ENCODE peak calls at places on chromosomes 7 and 10, in seven cellular contexts. A, Y, R, D, G, F and K are unnamed samples. For H3K4me1, the result is how much of the 10 kb centered on the place peaks cover.

GRCh38 chr7:103794424-103794823 is 195.0 kb downstream of the RELN start:
- DNase-seq in A (no peak), Y (no peak), R (no peak), D (no peak), G (no peak), F (no peak), K (no peak)

GRCh38 chr10:112490543-112490942 is 43.5 kb downstream of the VTI1A start:
- DNase-seq in A (peak), Y (no peak), R (no peak), D (no peak), G (peak), F (no peak), K (no peak)

GRCh38 chr10:108392286-108392685 is 1227.8 kb upstream of the SORCS1 start:
- DNase-seq in A (no peak), Y (no peak), R (no peak), D (no peak), G (no peak), F (peak), K (no peak)

GRCh38 chr10:133213641-133214467 is 16.2 kb upstream of the UTF1 start:
- DNase-seq in A (no peak), Y (peak), R (no peak), D (no peak), G (no peak), F (no peak), K (no peak)

GRCh38 chr10:58268454-58268945 is 462 bp upstream of the CISD1 start:
- DNase-seq in A (no peak), Y (no peak), R (no peak), D (no peak), G (no peak), F (no peak), K (no peak)

GRCh38 chr10:117755615-117756014 is 213.1 kb downstream of the EMX2 start:
- DNase-seq in A (no peak), Y (no peak), R (no peak), D (no peak), G (no peak), F (no peak), K (no peak)

GRCh38 chr10:110510086-110510485 is 12.4 kb downstream of the DUSP5 start:
- DNase-seq in A (no peak), Y (no peak), R (no peak), D (no peak), G (no peak), F (no peak), K (no peak)

GRCh38 chr7:140084972-140085371 is 22.2 kb upstream of the PARP12 start:
- DNase-seq in A (no peak), Y (no peak), R (no peak), D (no peak), G (no peak), F (no peak), K (no peak)

GRCh38 chr10:95422196-95422595 is 131.4 kb upstream of the PDLIM1 start:
- DNase-seq in A (no peak), Y (no peak), R (no peak), D (no peak), G (no peak), F (no peak), K (no peak)

GRCh38 chr10:6101181-6101580 is 12.3 kb downstream of the RBM17 start:
- DNase-seq in A (no peak), Y (no peak), R (no peak), D (no peak), G (no peak), F (no peak), K (no peak)

GRCh38 chr7:47535033-47535703 is 46.7 kb downstream of the TNS3 start:
- DNase-seq in A (no peak), Y (no peak), R (peak), D (no peak), G (no peak), F (peak), K (no peak)

GRCh38 chr7:70630647-70631457 is 501.1 kb upstream of the GALNT17 start:
- DNase-seq in A (no peak), Y (no peak), R (peak), D (no peak), G (no peak), F (peak), K (no peak)

GRCh38 chr7:158390460-158390859 is 197.2 kb downstream of the PTPRN2 start:
- DNase-seq in A (no peak), Y (no peak), R (no peak), D (no peak), G (no peak), F (no peak), K (no peak)

GRCh38 chr7:130521552-130521951 is 29.7 kb downstream of the MEST start:
- DNase-seq in A (no peak), Y (no peak), R (no peak), D (no peak), G (no peak), F (no peak), K (no peak)

GRCh38 chr10:20005638-20006037 is 189.4 kb downstream of the PLXDC2 start:
- DNase-seq in A (no peak), Y (no peak), R (no peak), D (no peak), G (no peak), F (no peak), K (no peak)

GRCh38 chr10:77925795-77926565 is 575 bp downstream of the DLG5 start:
- DNase-seq in A (peak), Y (peak), R (peak), D (no peak), G (peak), F (no peak), K (no peak)

GRCh38 chr10:104406715-104407517 is 53.3 kb downstream of the CFAP58 start:
- DNase-seq in A (no peak), Y (no peak), R (peak), D (no peak), G (peak), F (peak), K (no peak)

GRCh38 chr10:97081621-97082235 is 104.0 kb downstream of the SLIT1 start:
- DNase-seq in A (peak), Y (peak), R (peak), D (peak), G (peak), F (peak), K (peak)

GRCh38 chr10:79391231-79392019 is 44.2 kb downstream of the PPIF start:
- DNase-seq in A (peak), Y (no peak), R (no peak), D (no peak), G (no peak), F (no peak), K (no peak)

GRCh38 chr7:143479055-143479766 is 1.5 kb downstream of the TAS2R41 start:
- DNase-seq in A (no peak), Y (no peak), R (no peak), D (no peak), G (no peak), F (no peak), K (no peak)

GRCh38 chr10:21065621-21066248 is 168.6 kb upstream of the NEBL start:
- DNase-seq in A (no peak), Y (no peak), R (no peak), D (no peak), G (no peak), F (no peak), K (no peak)

GRCh38 chr7:100825760-100826545 is 1.4 kb downstream of the EPHB4 start:
- DNase-seq in A (no peak), Y (no peak), R (peak), D (no peak), G (peak), F (peak), K (no peak)

GRCh38 chr10:79069325-79070090 is 742 bp downstream of the ZMIZ1 start:
- DNase-seq in A (peak), Y (peak), R (peak), D (no peak), G (peak), F (no peak), K (no peak)

GRCh38 chr7:27096756-27097514 is 1.1 kb upstream of the HOXA1 start:
- DNase-seq in A (peak), Y (no peak), R (peak), D (no peak), G (no peak), F (peak), K (no peak)

GRCh38 chr7:148747274-148747673 is 48.6 kb downstream of the CUL1 start:
- DNase-seq in A (no peak), Y (no peak), R (peak), D (peak), G (no peak), F (no peak), K (no peak)

GRCh38 chr7:34036972-34037792 is 131.8 kb downstream of the BMPER start:
- DNase-seq in A (no peak), Y (no peak), R (no peak), D (no peak), G (no peak), F (no peak), K (no peak)

GRCh38 chr10:79081353-79082034 is 12.7 kb downstream of the ZMIZ1 start:
- DNase-seq in A (no peak), Y (no peak), R (no peak), D (no peak), G (no peak), F (peak), K (no peak)

GRCh38 chr7:50037106-50037505 is 55.9 kb downstream of the ZPBP start:
- DNase-seq in A (no peak), Y (no peak), R (no peak), D (no peak), G (no peak), F (no peak), K (no peak)

GRCh38 chr10:22848509-22848908 is 79.3 kb upstream of the ARMC3 start:
- DNase-seq in A (no peak), Y (no peak), R (no peak), D (no peak), G (no peak), F (no peak), K (no peak)
- H3K4me3 ChIP-seq in A (no peak), Y (no peak), R (no peak), D (no peak), G (no peak), F (no peak), K (no peak)

DNA sequence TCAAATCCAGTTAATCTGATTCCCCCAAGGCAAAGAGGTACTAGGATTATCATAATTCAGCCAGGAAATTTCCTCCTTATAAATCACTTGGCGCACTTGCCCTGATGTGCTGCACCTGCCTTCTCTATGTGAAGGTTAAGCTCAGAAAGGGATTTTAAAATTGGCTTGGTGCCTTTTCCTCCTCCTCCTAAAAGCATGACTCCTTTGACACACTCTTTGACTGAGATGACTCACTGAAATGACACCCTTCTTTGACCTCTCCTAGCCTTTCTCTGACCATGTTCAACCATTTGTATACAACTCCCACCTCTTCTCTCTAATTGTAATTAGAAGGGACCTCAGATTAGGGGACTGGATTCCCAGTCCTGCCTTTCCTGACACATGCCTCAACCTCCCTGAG is 46.5 kb downstream of the ABLIM1 start:
- DNase-seq in A (no peak), Y (no peak), R (no peak), D (no peak), G (no peak), F (no peak), K (no peak)
- H3K4me1 ChIP-seq in A (under half), Y (under half), R (under half), D (under half), G (under half), F (under half), K (under half)

DNA sequence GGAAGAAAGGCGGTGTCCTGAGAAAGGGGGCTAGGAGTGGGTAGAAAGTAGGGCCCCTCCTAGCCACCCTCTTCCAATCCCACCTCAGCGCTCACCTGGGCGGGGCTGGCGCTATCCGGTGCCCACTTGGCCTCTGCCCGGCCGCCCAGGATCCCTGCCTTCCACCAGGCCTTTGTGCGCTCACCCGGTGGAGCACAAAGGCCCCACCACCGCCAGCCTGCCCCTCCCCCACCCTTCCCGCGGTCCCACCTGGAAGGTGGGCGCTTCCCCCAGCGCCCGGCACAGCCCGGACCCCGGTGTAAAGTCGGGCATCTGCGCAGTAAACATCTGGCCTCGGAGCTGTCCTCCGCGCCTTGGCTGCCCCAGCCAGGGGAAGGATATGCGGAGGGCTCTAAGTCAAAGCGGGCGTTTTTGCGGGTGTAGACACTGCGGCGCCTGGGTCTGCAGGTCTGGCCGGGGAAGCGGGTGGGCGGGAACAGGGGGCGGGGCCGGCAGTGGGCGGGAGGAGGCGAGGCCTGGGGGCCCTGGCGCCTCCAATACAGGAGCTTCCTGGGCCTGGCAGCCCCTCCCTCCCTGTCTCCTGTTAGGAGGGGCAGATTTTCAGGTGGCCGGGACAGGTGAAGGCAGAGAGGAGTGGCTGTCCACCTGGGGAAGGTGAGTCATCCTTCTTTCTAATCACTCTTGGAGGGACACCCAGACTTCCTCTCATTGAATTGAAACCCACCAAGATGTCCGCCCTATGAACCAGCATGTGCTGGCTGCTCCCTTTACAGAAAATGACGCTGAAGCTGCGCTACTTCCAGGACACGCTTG is 49.3 kb downstream of the PNLIPRP2 start:
- DNase-seq in A (no peak), Y (no peak), R (peak), D (peak), G (no peak), F (no peak), K (no peak)
- H3K4me3 ChIP-seq in A (no peak), Y (no peak), R (peak), D (peak), G (no peak), F (no peak), K (no peak)

GRCh38 chr10:124083047-124083739 is 10.2 kb downstream of the CHST15 start:
- DNase-seq in A (no peak), Y (no peak), R (no peak), D (no peak), G (no peak), F (no peak), K (no peak)

GRCh38 chr10:124084693-124085092 is 8.7 kb downstream of the CHST15 start:
- DNase-seq in A (no peak), Y (no peak), R (no peak), D (no peak), G (no peak), F (no peak), K (no peak)

GRCh38 chr10:124085680-124086079 is 7.7 kb downstream of the CHST15 start:
- DNase-seq in A (no peak), Y (no peak), R (no peak), D (no peak), G (no peak), F (no peak), K (no peak)

GRCh38 chr10:124082555-124082954 is 10.8 kb downstream of the CHST15 start:
- DNase-seq in A (no peak), Y (no peak), R (no peak), D (no peak), G (no peak), F (no peak), K (no peak)

DNA sequence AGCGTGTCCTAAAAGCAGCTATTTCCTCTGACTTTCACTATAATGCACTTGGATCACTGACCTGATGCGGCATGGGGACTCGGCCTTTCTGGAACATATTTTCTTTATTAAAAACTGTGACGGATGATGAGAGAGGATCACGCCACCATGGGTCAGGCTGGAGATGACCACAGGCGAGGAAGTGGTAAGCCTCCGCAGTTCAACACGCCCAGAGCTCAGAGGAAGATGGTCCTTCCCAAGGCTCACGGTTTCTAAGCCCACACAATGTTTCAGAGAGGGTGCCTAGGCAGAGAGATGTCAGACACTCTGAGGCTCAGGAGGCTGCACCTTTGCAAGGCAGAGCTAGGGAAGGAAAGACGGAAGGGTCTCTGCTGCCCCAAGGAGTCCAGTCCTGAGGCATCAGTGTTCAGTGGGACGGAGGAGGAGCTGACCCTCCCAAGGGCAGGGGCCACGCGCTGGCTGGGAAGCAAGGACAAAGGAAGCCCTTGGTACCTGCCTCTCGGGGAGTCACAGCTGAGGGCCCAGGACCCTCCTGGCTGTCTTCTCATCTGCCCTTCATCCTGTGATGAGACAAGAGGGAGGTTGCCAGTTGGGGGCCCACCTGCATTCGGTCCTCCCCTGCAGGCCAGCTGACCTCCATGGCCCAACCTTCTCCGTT is 9.5 kb downstream of the CHST15 start:
- DNase-seq in A (no peak), Y (no peak), R (no peak), D (no peak), G (no peak), F (no peak), K (no peak)
- H3K4me1 ChIP-seq in A (under half), Y (under half), R (under half), D (under half), G (under half), F (under half), K (under half)